ENCODE peak calls at places on chromosomes 6 and 20, in ten cellular contexts. Z is stimulated activated CD4-positive, alpha-beta T cell treated with anti-CD3 and anti-CD28 coated beads, TNF-alpha, amount 100 ng/mL, for 1 hour; X is tibial nerve; G is NCI-H1105; H is EH; A is cardiac septum; K is myocyte; W is immature natural killer cell; E is left ventricle myocardium superior; O is stimulated activated CD8-positive, alpha-beta memory T cell treated with anti-CD3 and anti-CD28 coated beads, Interleukin-2, amount 100 ng/mL, for 48 hours. B is an unnamed sample.

GRCh38 chr6:142883011-142883410 is 62.0 kb downstream of the HIVEP2 start:
- DNase-seq in X (no peak), W (no peak), G (no peak), A (no peak), H (peak), E (no peak), K (peak), Z (no peak), O (no peak), B (no peak)

GRCh38 chr6:47809863-47810262 is 28.0 kb downstream of the OPN5 start:
- DNase-seq in E (no peak), W (no peak), X (no peak), K (no peak), O (no peak), A (no peak), Z (no peak), G (no peak), H (no peak), B (no peak)

GRCh38 chr6:133132092-133132491 is 109.1 kb upstream of the EYA4 start:
- DNase-seq in K (peak), H (peak), W (no peak), G (peak), X (no peak), Z (no peak), A (no peak), E (no peak), O (no peak), B (no peak)

GRCh38 chr6:113370508-113370907 is 486.6 kb upstream of the MARCKS start:
- DNase-seq in W (no peak), O (no peak), E (no peak), H (no peak), K (no peak), A (no peak), G (no peak), Z (no peak), X (no peak), B (no peak)

GRCh38 chr6:110541701-110542309 is 65.4 kb upstream of the SLC22A16 start:
- DNase-seq in O (no peak), A (no peak), G (no peak), X (no peak), K (peak), H (peak), Z (no peak), W (no peak), E (peak), B (no peak)

GRCh38 chr6:162750776-162751175 is 23.0 kb downstream of the PACRG start:
- DNase-seq in Z (no peak), X (no peak), A (no peak), O (no peak), G (no peak), K (no peak), W (no peak), E (no peak), H (no peak), B (no peak)

GRCh38 chr20:31967830-31968249 is at the start of gene XKR7:
- DNase-seq in Z (no peak), O (no peak), H (no peak), E (no peak), X (no peak), W (no peak), A (no peak), K (no peak), G (peak), B (no peak)

GRCh38 chr20:43925786-43926185 is 11.1 kb downstream of the TOX2 start:
- DNase-seq in O (no peak), G (peak), Z (no peak), W (no peak), X (no peak), H (peak), A (peak), K (peak), E (peak), B (no peak)

GRCh38 chr6:157364705-157365104 is 16.3 kb upstream of the ZDHHC14 start:
- DNase-seq in O (no peak), X (no peak), K (no peak), G (no peak), H (no peak), W (no peak), E (no peak), A (no peak), Z (no peak), B (no peak)

GRCh38 chr6:123965894-123966293 is 162.2 kb downstream of the NKAIN2 start:
- DNase-seq in A (no peak), G (peak), X (no peak), H (peak), K (peak), E (no peak), O (no peak), Z (no peak), W (no peak), B (no peak)

GRCh38 chr6:31225735-31226134 is 46.2 kb downstream of the HLA-C start:
- DNase-seq in E (no peak), Z (no peak), G (no peak), X (no peak), O (no peak), K (no peak), W (no peak), A (no peak), H (no peak), B (no peak)

GRCh38 chr6:120771019-120771418 is 563.3 kb downstream of the TBC1D32 start:
- DNase-seq in G (no peak), O (no peak), E (no peak), X (no peak), W (no peak), K (no peak), H (no peak), Z (no peak), A (no peak), B (no peak)

GRCh38 chr20:8449120-8449519 is 317.1 kb downstream of the PLCB1 start:
- DNase-seq in G (no peak), A (no peak), W (no peak), Z (no peak), O (no peak), K (no peak), X (no peak), H (peak), E (no peak), B (no peak)

GRCh38 chr6:37381579-37381978 is 27.8 kb downstream of the RNF8 start:
- DNase-seq in W (peak), X (no peak), E (no peak), O (no peak), Z (no peak), H (peak), A (no peak), G (peak), K (peak), B (no peak)

GRCh38 chr6:11428351-11428750 is 109.2 kb upstream of the TMEM170B start:
- DNase-seq in O (no peak), E (no peak), K (no peak), H (no peak), Z (no peak), X (no peak), W (no peak), G (no peak), A (no peak), B (no peak)

GRCh38 chr6:108117427-108118358 is 43.2 kb upstream of the OSTM1 start:
- DNase-seq in O (no peak), W (peak), E (peak), K (peak), X (no peak), H (peak), A (peak), G (no peak), Z (no peak), B (no peak)

GRCh38 chr6:148959511-148959910 is 212.7 kb downstream of the UST start:
- DNase-seq in Z (no peak), E (no peak), G (no peak), W (no peak), X (no peak), K (no peak), O (no peak), A (no peak), H (no peak), B (no peak)

GRCh38 chr6:21109421-21110178 is 484.0 kb upstream of the SOX4 start:
- DNase-seq in W (no peak), X (no peak), E (no peak), Z (no peak), O (no peak), A (no peak), K (peak), G (no peak), H (peak), B (no peak)

GRCh38 chr20:63956664-63957003 is 418 bp upstream of the UCKL1 start:
- DNase-seq in Z (no peak), G (no peak), H (no peak), X (no peak), W (no peak), O (no peak), K (no peak), E (no peak), A (no peak), B (no peak)

GRCh38 chr20:43994486-43995100 is 79.9 kb downstream of the TOX2 start:
- DNase-seq in E (no peak), X (no peak), W (no peak), H (peak), O (no peak), Z (no peak), K (no peak), A (no peak), G (no peak), B (no peak)

GRCh38 chr6:126030045-126030444 is 43.7 kb downstream of the TRMT11 start:
- DNase-seq in G (no peak), H (no peak), Z (no peak), X (no peak), O (no peak), K (no peak), E (no peak), W (no peak), A (no peak), B (no peak)

GRCh38 chr6:107794771-107795170 is 29.3 kb downstream of the SCML4 start:
- DNase-seq in X (no peak), Z (no peak), H (no peak), W (no peak), A (no peak), E (no peak), G (no peak), K (no peak), O (no peak), B (no peak)

GRCh38 chr20:39124064-39124463 is 161.9 kb downstream of the DHX35 start:
- DNase-seq in Z (no peak), K (no peak), W (no peak), X (no peak), E (no peak), H (no peak), G (no peak), A (no peak), O (no peak), B (no peak)

GRCh38 chr6:98574991-98575390 is 259.4 kb upstream of the POU3F2 start:
- DNase-seq in E (no peak), Z (no peak), A (no peak), W (no peak), K (no peak), G (no peak), O (no peak), X (no peak), H (no peak), B (no peak)

GRCh38 chr20:61263938-61264337 is 11.9 kb downstream of the CDH4 start:
- DNase-seq in G (no peak), X (no peak), A (no peak), O (no peak), Z (no peak), E (no peak), W (no peak), K (peak), H (no peak), B (no peak)

B was measured in GOT3.